ENCODE peak calls at places on chromosomes 12 and 14, in ten cellular contexts. One of them, this sample, is unnamed.

GRCh38 chr12:388012-388411 is 1.1 kb downstream of the KDM5A start:
- DNase-seq in transverse colon: no peak
- DNase-seq in K562: peak
- DNase-seq in AG04450: no peak
- DNase-seq in GM10248: no peak
- DNase-seq in endothelial cell of umbilical vein: no peak
- DNase-seq in activated B cell treated with CpG ODN at 0.5 μM for 24 hours: no peak
- DNase-seq in brain microvascular endothelial cell: no peak
- DNase-seq in retinal pigment epithelial cell: no peak
- DNase-seq in mucosa of descending colon: no peak
- DNase-seq in this sample: no peak

GRCh38 chr14:50060871-50061663 is 55.3 kb downstream of the VCPKMT start:
- DNase-seq in transverse colon: peak
- DNase-seq in K562: peak
- DNase-seq in AG04450: peak
- DNase-seq in GM10248: peak
- DNase-seq in endothelial cell of umbilical vein: peak
- DNase-seq in activated B cell treated with CpG ODN at 0.5 μM for 24 hours: no peak
- DNase-seq in brain microvascular endothelial cell: peak
- DNase-seq in retinal pigment epithelial cell: no peak
- DNase-seq in mucosa of descending colon: peak
- DNase-seq in this sample: no peak

GRCh38 chr12:25119020-25119419 is 75.9 kb downstream of the DNAI7 start:
- DNase-seq in transverse colon: no peak
- DNase-seq in K562: no peak
- DNase-seq in AG04450: no peak
- DNase-seq in GM10248: peak
- DNase-seq in endothelial cell of umbilical vein: no peak
- DNase-seq in activated B cell treated with CpG ODN at 0.5 μM for 24 hours: no peak
- DNase-seq in brain microvascular endothelial cell: no peak
- DNase-seq in retinal pigment epithelial cell: no peak
- DNase-seq in mucosa of descending colon: no peak
- DNase-seq in this sample: no peak

GRCh38 chr14:91249841-91250616 is 5.5 kb upstream of the GPR68 start:
- DNase-seq in transverse colon: peak
- DNase-seq in K562: peak
- DNase-seq in AG04450: no peak
- DNase-seq in GM10248: peak
- DNase-seq in endothelial cell of umbilical vein: no peak
- DNase-seq in activated B cell treated with CpG ODN at 0.5 μM for 24 hours: no peak
- DNase-seq in brain microvascular endothelial cell: no peak
- DNase-seq in retinal pigment epithelial cell: no peak
- DNase-seq in mucosa of descending colon: no peak
- DNase-seq in this sample: no peak

GRCh38 chr12:76029982-76030377 is 1.6 kb downstream of the PHLDA1 start:
- DNase-seq in transverse colon: no peak
- DNase-seq in K562: no peak
- DNase-seq in AG04450: no peak
- DNase-seq in GM10248: peak
- DNase-seq in endothelial cell of umbilical vein: peak
- DNase-seq in activated B cell treated with CpG ODN at 0.5 μM for 24 hours: peak
- DNase-seq in brain microvascular endothelial cell: peak
- DNase-seq in retinal pigment epithelial cell: no peak
- DNase-seq in mucosa of descending colon: no peak
- DNase-seq in this sample: no peak

GRCh38 chr14:31154956-31155355 is 52.6 kb downstream of the HECTD1 start:
- DNase-seq in transverse colon: no peak
- DNase-seq in K562: no peak
- DNase-seq in AG04450: no peak
- DNase-seq in GM10248: no peak
- DNase-seq in endothelial cell of umbilical vein: no peak
- DNase-seq in activated B cell treated with CpG ODN at 0.5 μM for 24 hours: no peak
- DNase-seq in brain microvascular endothelial cell: no peak
- DNase-seq in retinal pigment epithelial cell: no peak
- DNase-seq in mucosa of descending colon: no peak
- DNase-seq in this sample: no peak

GRCh38 chr12:25155031-25155576 is 39.9 kb downstream of the DNAI7 start:
- DNase-seq in transverse colon: no peak
- DNase-seq in K562: peak
- DNase-seq in AG04450: peak
- DNase-seq in GM10248: peak
- DNase-seq in endothelial cell of umbilical vein: peak
- DNase-seq in activated B cell treated with CpG ODN at 0.5 μM for 24 hours: no peak
- DNase-seq in brain microvascular endothelial cell: no peak
- DNase-seq in retinal pigment epithelial cell: no peak
- DNase-seq in mucosa of descending colon: no peak
- DNase-seq in this sample: no peak

GRCh38 chr14:79379266-79379665 is 832.0 kb downstream of the DIO2 start:
- DNase-seq in transverse colon: no peak
- DNase-seq in K562: no peak
- DNase-seq in AG04450: no peak
- DNase-seq in GM10248: no peak
- DNase-seq in endothelial cell of umbilical vein: no peak
- DNase-seq in activated B cell treated with CpG ODN at 0.5 μM for 24 hours: no peak
- DNase-seq in brain microvascular endothelial cell: no peak
- DNase-seq in retinal pigment epithelial cell: no peak
- DNase-seq in mucosa of descending colon: no peak
- DNase-seq in this sample: no peak

GRCh38 chr14:104393898-104394605 is 185.5 kb upstream of the C14orf180 start:
- DNase-seq in transverse colon: peak
- DNase-seq in K562: no peak
- DNase-seq in AG04450: no peak
- DNase-seq in GM10248: no peak
- DNase-seq in endothelial cell of umbilical vein: peak
- DNase-seq in activated B cell treated with CpG ODN at 0.5 μM for 24 hours: no peak
- DNase-seq in brain microvascular endothelial cell: no peak
- DNase-seq in retinal pigment epithelial cell: no peak
- DNase-seq in mucosa of descending colon: peak
- DNase-seq in this sample: no peak

GRCh38 chr12:102642199-102642598 is 161.8 kb upstream of the IGF1 start:
- DNase-seq in transverse colon: no peak
- DNase-seq in K562: no peak
- DNase-seq in AG04450: no peak
- DNase-seq in GM10248: no peak
- DNase-seq in endothelial cell of umbilical vein: no peak
- DNase-seq in activated B cell treated with CpG ODN at 0.5 μM for 24 hours: no peak
- DNase-seq in brain microvascular endothelial cell: peak
- DNase-seq in retinal pigment epithelial cell: no peak
- DNase-seq in mucosa of descending colon: no peak
- DNase-seq in this sample: no peak

GRCh38 chr14:91155626-91156089 is 41.8 kb downstream of the DGLUCY start:
- DNase-seq in transverse colon: no peak
- DNase-seq in K562: no peak
- DNase-seq in AG04450: no peak
- DNase-seq in GM10248: no peak
- DNase-seq in endothelial cell of umbilical vein: no peak
- DNase-seq in activated B cell treated with CpG ODN at 0.5 μM for 24 hours: no peak
- DNase-seq in brain microvascular endothelial cell: no peak
- DNase-seq in retinal pigment epithelial cell: no peak
- DNase-seq in mucosa of descending colon: no peak
- DNase-seq in this sample: no peak

GRCh38 chr14:96564389-96564788 is 62.2 kb downstream of the PAPOLA start:
- DNase-seq in transverse colon: no peak
- DNase-seq in K562: no peak
- DNase-seq in AG04450: no peak
- DNase-seq in GM10248: no peak
- DNase-seq in endothelial cell of umbilical vein: no peak
- DNase-seq in activated B cell treated with CpG ODN at 0.5 μM for 24 hours: no peak
- DNase-seq in brain microvascular endothelial cell: no peak
- DNase-seq in retinal pigment epithelial cell: no peak
- DNase-seq in mucosa of descending colon: no peak
- DNase-seq in this sample: no peak

GRCh38 chr14:24196071-24197061 is 1.1 kb upstream of the TM9SF1 start:
- DNase-seq in transverse colon: no peak
- DNase-seq in K562: no peak
- DNase-seq in AG04450: no peak
- DNase-seq in GM10248: peak
- DNase-seq in endothelial cell of umbilical vein: peak
- DNase-seq in activated B cell treated with CpG ODN at 0.5 μM for 24 hours: no peak
- DNase-seq in brain microvascular endothelial cell: no peak
- DNase-seq in retinal pigment epithelial cell: no peak
- DNase-seq in mucosa of descending colon: no peak
- DNase-seq in this sample: no peak

GRCh38 chr12:51519755-51520154 is 71.3 kb upstream of the SCN8A start:
- DNase-seq in transverse colon: no peak
- DNase-seq in K562: no peak
- DNase-seq in AG04450: no peak
- DNase-seq in GM10248: no peak
- DNase-seq in endothelial cell of umbilical vein: no peak
- DNase-seq in activated B cell treated with CpG ODN at 0.5 μM for 24 hours: no peak
- DNase-seq in brain microvascular endothelial cell: no peak
- DNase-seq in retinal pigment epithelial cell: no peak
- DNase-seq in mucosa of descending colon: no peak
- DNase-seq in this sample: no peak

GRCh38 chr12:51522696-51523095 is 68.3 kb upstream of the SCN8A start:
- DNase-seq in transverse colon: no peak
- DNase-seq in K562: peak
- DNase-seq in AG04450: no peak
- DNase-seq in GM10248: no peak
- DNase-seq in endothelial cell of umbilical vein: no peak
- DNase-seq in activated B cell treated with CpG ODN at 0.5 μM for 24 hours: no peak
- DNase-seq in brain microvascular endothelial cell: no peak
- DNase-seq in retinal pigment epithelial cell: no peak
- DNase-seq in mucosa of descending colon: no peak
- DNase-seq in this sample: no peak

GRCh38 chr12:51517800-51518199 is 73.2 kb upstream of the SCN8A start:
- DNase-seq in transverse colon: no peak
- DNase-seq in K562: no peak
- DNase-seq in AG04450: no peak
- DNase-seq in GM10248: no peak
- DNase-seq in endothelial cell of umbilical vein: no peak
- DNase-seq in activated B cell treated with CpG ODN at 0.5 μM for 24 hours: no peak
- DNase-seq in brain microvascular endothelial cell: no peak
- DNase-seq in retinal pigment epithelial cell: no peak
- DNase-seq in mucosa of descending colon: no peak
- DNase-seq in this sample: no peak

GRCh38 chr12:51521554-51522276 is 69.3 kb upstream of the SCN8A start:
- DNase-seq in transverse colon: no peak
- DNase-seq in K562: no peak
- DNase-seq in AG04450: no peak
- DNase-seq in GM10248: no peak
- DNase-seq in endothelial cell of umbilical vein: peak
- DNase-seq in activated B cell treated with CpG ODN at 0.5 μM for 24 hours: no peak
- DNase-seq in brain microvascular endothelial cell: no peak
- DNase-seq in retinal pigment epithelial cell: no peak
- DNase-seq in mucosa of descending colon: no peak
- DNase-seq in this sample: no peak

DNA sequence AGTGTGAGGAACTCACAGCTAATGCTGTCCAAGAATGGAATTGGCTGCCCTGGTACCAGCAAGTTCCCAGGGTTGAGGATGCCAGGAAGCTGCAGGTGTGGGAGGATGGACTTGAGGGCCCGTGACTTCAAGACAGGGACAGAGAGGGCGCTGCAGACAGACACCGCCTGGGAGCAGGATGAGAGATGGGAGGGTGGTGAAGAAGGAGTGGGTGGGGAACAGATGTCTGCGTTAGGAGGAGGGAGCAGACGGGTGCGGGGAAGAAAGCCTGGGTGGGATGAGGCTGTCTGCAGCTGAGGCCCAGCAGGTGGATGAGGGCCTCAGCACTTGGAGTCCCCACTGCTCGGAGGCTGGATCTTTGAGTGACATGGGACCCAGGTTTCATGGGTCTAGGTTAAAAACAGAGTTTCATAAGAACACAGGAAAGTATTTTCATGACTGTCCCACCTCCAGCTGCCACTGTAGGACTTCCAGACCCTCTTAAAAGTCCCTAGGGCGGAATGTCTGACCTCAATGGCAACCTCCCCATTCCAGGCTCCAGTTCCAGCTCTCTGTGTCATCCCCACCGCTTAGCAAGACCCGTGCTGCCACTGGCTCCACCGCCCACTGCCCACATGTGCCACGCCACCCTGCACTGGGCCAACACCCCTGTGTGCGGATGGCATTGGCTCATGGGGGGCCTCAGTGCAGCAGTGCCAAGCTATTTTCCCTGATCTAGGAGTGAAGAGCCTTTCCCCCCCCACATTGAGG is 70.3 kb upstream of the SCN8A start:
- DNase-seq in transverse colon: no peak
- DNase-seq in K562: no peak
- DNase-seq in AG04450: no peak
- DNase-seq in GM10248: no peak
- DNase-seq in endothelial cell of umbilical vein: no peak
- DNase-seq in activated B cell treated with CpG ODN at 0.5 μM for 24 hours: no peak
- DNase-seq in brain microvascular endothelial cell: no peak
- DNase-seq in retinal pigment epithelial cell: no peak
- DNase-seq in mucosa of descending colon: no peak
- DNase-seq in this sample: no peak
- TF ChIP-seq CTCF in transverse colon: no peak
- TF ChIP-seq CTCF in K562: peak
- TF ChIP-seq CTCF in AG04450: no peak
- TF ChIP-seq CTCF in GM10248: no peak
- TF ChIP-seq CTCF in endothelial cell of umbilical vein: no peak
- TF ChIP-seq CTCF in activated B cell treated with CpG ODN at 0.5 μM for 24 hours: no peak
- TF ChIP-seq CTCF in brain microvascular endothelial cell: no peak
- TF ChIP-seq CTCF in retinal pigment epithelial cell: no peak
- TF ChIP-seq CTCF in mucosa of descending colon: no peak
- TF ChIP-seq CTCF in this sample: no peak

GRCh38 chr12:20493924-20494323 is 125.6 kb downstream of the PDE3A start:
- DNase-seq in transverse colon: no peak
- DNase-seq in K562: no peak
- DNase-seq in AG04450: no peak
- DNase-seq in GM10248: no peak
- DNase-seq in endothelial cell of umbilical vein: peak
- DNase-seq in activated B cell treated with CpG ODN at 0.5 μM for 24 hours: no peak
- DNase-seq in brain microvascular endothelial cell: no peak
- DNase-seq in retinal pigment epithelial cell: peak
- DNase-seq in mucosa of descending colon: no peak
- DNase-seq in this sample: no peak
- TF ChIP-seq CTCF in transverse colon: no peak
- TF ChIP-seq CTCF in K562: no peak
- TF ChIP-seq CTCF in AG04450: no peak
- TF ChIP-seq CTCF in GM10248: no peak
- TF ChIP-seq CTCF in endothelial cell of umbilical vein: no peak
- TF ChIP-seq CTCF in activated B cell treated with CpG ODN at 0.5 μM for 24 hours: no peak
- TF ChIP-seq CTCF in brain microvascular endothelial cell: no peak
- TF ChIP-seq CTCF in retinal pigment epithelial cell: no peak
- TF ChIP-seq CTCF in mucosa of descending colon: no peak
- TF ChIP-seq CTCF in this sample: no peak

GRCh38 chr12:107622005-107622404 is 63.6 kb upstream of the PWP1 start:
- DNase-seq in transverse colon: no peak
- DNase-seq in K562: peak
- DNase-seq in AG04450: no peak
- DNase-seq in GM10248: peak
- DNase-seq in endothelial cell of umbilical vein: no peak
- DNase-seq in activated B cell treated with CpG ODN at 0.5 μM for 24 hours: no peak
- DNase-seq in brain microvascular endothelial cell: peak
- DNase-seq in retinal pigment epithelial cell: no peak
- DNase-seq in mucosa of descending colon: no peak
- DNase-seq in this sample: peak
- TF ChIP-seq CTCF in transverse colon: no peak
- TF ChIP-seq CTCF in K562: peak
- TF ChIP-seq CTCF in AG04450: peak
- TF ChIP-seq CTCF in GM10248: peak
- TF ChIP-seq CTCF in endothelial cell of umbilical vein: peak
- TF ChIP-seq CTCF in activated B cell treated with CpG ODN at 0.5 μM for 24 hours: no peak
- TF ChIP-seq CTCF in brain microvascular endothelial cell: peak
- TF ChIP-seq CTCF in retinal pigment epithelial cell: peak
- TF ChIP-seq CTCF in mucosa of descending colon: no peak
- TF ChIP-seq CTCF in this sample: peak

GRCh38 chr12:14892726-14893442 is 7.2 kb upstream of the MGP start:
- DNase-seq in transverse colon: peak
- DNase-seq in K562: no peak
- DNase-seq in AG04450: no peak
- DNase-seq in GM10248: no peak
- DNase-seq in endothelial cell of umbilical vein: no peak
- DNase-seq in activated B cell treated with CpG ODN at 0.5 μM for 24 hours: no peak
- DNase-seq in brain microvascular endothelial cell: peak
- DNase-seq in retinal pigment epithelial cell: no peak
- DNase-seq in mucosa of descending colon: no peak
- DNase-seq in this sample: no peak
- TF ChIP-seq CTCF in transverse colon: no peak
- TF ChIP-seq CTCF in K562: no peak
- TF ChIP-seq CTCF in AG04450: no peak
- TF ChIP-seq CTCF in GM10248: no peak
- TF ChIP-seq CTCF in endothelial cell of umbilical vein: no peak
- TF ChIP-seq CTCF in activated B cell treated with CpG ODN at 0.5 μM for 24 hours: no peak
- TF ChIP-seq CTCF in brain microvascular endothelial cell: peak
- TF ChIP-seq CTCF in retinal pigment epithelial cell: no peak
- TF ChIP-seq CTCF in mucosa of descending colon: no peak
- TF ChIP-seq CTCF in this sample: no peak